ENCODE peak calls at places on chromosome 18, in six cellular contexts. D is left ventricle myocardium inferior, K is K562, B is D341Med, G is HTR-8/SVneo, I is ureter. R is an unnamed sample.

GRCh38 chr18:4068552-4069158 is 386.5 kb downstream of the DLGAP1 start:
- DNase-seq in I (peak; percentile 46), K (peak; percentile 58), D (no peak), B (peak; percentile 76), G (peak; percentile 20), R (peak; percentile 21)

GRCh38 chr18:27185025-27185763 is at the start of gene CHST9:
- DNase-seq in D (peak; percentile 46), I (no peak), K (no peak), B (peak; percentile 53), G (no peak), R (no peak)

GRCh38 chr18:59272971-59273935 is at the start of gene RAX:
- DNase-seq in G (no peak), D (no peak), B (peak; percentile 87), I (no peak), K (peak; percentile 78), R (no peak)

GRCh38 chr18:5197032-5197434 is at the start of gene AKAIN1:
- DNase-seq in K (peak; percentile 71), G (no peak), B (peak; percentile 67), I (no peak), D (peak; percentile 34), R (peak; percentile 13)

GRCh38 chr18:67151366-67151765 is 365.2 kb downstream of the DSEL start:
- DNase-seq in K (no peak), G (no peak), D (no peak), I (no peak), B (no peak), R (peak; percentile 91)

GRCh38 chr18:22921762-22922161 is 11.4 kb upstream of the RBBP8 start:
- DNase-seq in D (no peak), G (no peak), K (no peak), B (no peak), I (no peak), R (no peak)

GRCh38 chr18:11669948-11670275 is 19.2 kb upstream of the GNAL start:
- DNase-seq in D (no peak), B (peak; percentile 36), G (no peak), K (no peak), I (no peak), R (no peak)

GRCh38 chr18:13375302-13376255 is 157.0 kb downstream of the LDLRAD4 start:
- DNase-seq in I (peak; percentile 74), B (peak; percentile 31), K (no peak), G (peak; percentile 78), D (peak; percentile 64), R (no peak)

GRCh38 chr18:55152801-55153200 is 193.5 kb upstream of the CCDC68 start:
- DNase-seq in D (no peak), I (no peak), K (no peak), G (no peak), B (no peak), R (no peak)

GRCh38 chr18:11689972-11690570 is 1.0 kb downstream of the GNAL start:
- DNase-seq in G (peak; percentile 26), D (no peak), K (no peak), I (no peak), B (no peak), R (no peak)

GRCh38 chr18:60905699-60906098 is 427.5 kb upstream of the CDH20 start:
- DNase-seq in D (no peak), I (no peak), G (no peak), K (no peak), B (no peak), R (no peak)

GRCh38 chr18:11387880-11388279 is 221.5 kb upstream of the SLC35G4 start:
- DNase-seq in K (peak; percentile 47), G (peak; percentile 18), I (peak; percentile 51), B (peak; percentile 35), D (peak; percentile 63), R (no peak)

GRCh38 chr18:48605408-48605845 is 66.6 kb downstream of the CTIF start:
- DNase-seq in D (no peak), G (peak; percentile 57), K (peak; percentile 74), I (no peak), B (peak; percentile 83), R (no peak)

GRCh38 chr18:24362757-24363156 is 34.9 kb downstream of the OSBPL1A start:
- DNase-seq in I (no peak), K (no peak), B (no peak), D (no peak), G (no peak), R (no peak)

GRCh38 chr18:29711931-29712330 is 1330.6 kb downstream of the DSC3 start:
- DNase-seq in B (no peak), G (no peak), K (no peak), I (no peak), D (no peak), R (no peak)

GRCh38 chr18:59718108-59719057 is 21.2 kb upstream of the CCBE1 start:
- DNase-seq in B (no peak), G (peak; percentile 81), D (no peak), I (no peak), K (no peak), R (no peak)

GRCh38 chr18:14917311-14917710 is 169.3 kb downstream of the ANKRD30B start:
- DNase-seq in I (no peak), K (no peak), D (no peak), G (no peak), B (peak; percentile 9), R (no peak)

GRCh38 chr18:75200071-75200470 is 8.9 kb downstream of the PTGR3 start:
- DNase-seq in G (no peak), I (no peak), B (no peak), K (no peak), D (no peak), R (no peak)

GRCh38 chr18:60411715-60412114 is 39.1 kb upstream of the MC4R start:
- DNase-seq in D (no peak), K (no peak), G (no peak), B (peak; percentile 54), I (no peak), R (no peak)

GRCh38 chr18:34600874-34601273 is 109.2 kb upstream of the DTNA start:
- DNase-seq in K (no peak), G (no peak), B (no peak), I (no peak), D (no peak), R (no peak)

GRCh38 chr18:56727399-56727798 is 76.2 kb downstream of the WDR7 start:
- DNase-seq in B (no peak), G (no peak), K (no peak), D (no peak), I (no peak), R (no peak)

GRCh38 chr18:58359226-58360019 is 269.5 kb downstream of the ALPK2 start:
- DNase-seq in I (no peak), G (no peak), B (no peak), D (no peak), K (no peak), R (no peak)

GRCh38 chr18:36634573-36635216 is 194.1 kb downstream of the TPGS2 start:
- DNase-seq in B (no peak), G (no peak), I (no peak), K (no peak), D (no peak), R (no peak)

GRCh38 chr18:62549755-62550154 is 26.9 kb downstream of the ZCCHC2 start:
- DNase-seq in G (no peak), D (no peak), K (no peak), I (no peak), B (no peak), R (no peak)

GRCh38 chr18:74251297-74252031 is 40.3 kb downstream of the CYB5A start:
- DNase-seq in B (no peak), D (no peak), G (no peak), I (no peak), K (no peak), R (no peak)

GRCh38 chr18:8081267-8081666 is 514.2 kb downstream of the PTPRM start:
- DNase-seq in G (no peak), D (no peak), B (no peak), K (no peak), I (no peak), R (no peak)